ENCODE peak calls at places on chromosome 1, in six cellular contexts. G is IMR-90, S is MM.1S, Q is stomach, R is GM12865, O is astrocyte of the cerebellum. P is an unnamed sample.

GRCh38 chr1:23879809-23880208 is 11.7 kb upstream of the FUCA1 start:
- DNase-seq in G (no peak), S (no peak), Q (no peak), R (no peak), O (no peak), P (no peak)

GRCh38 chr1:24383381-24383940 is 30.1 kb downstream of the STPG1 start:
- DNase-seq in G (no peak), S (no peak), Q (no peak), R (no peak), O (no peak), P (no peak)

GRCh38 chr1:156143765-156144489 is 9.5 kb upstream of the SEMA4A start:
- DNase-seq in G (no peak), S (no peak), Q (no peak), R (no peak), O (no peak), P (no peak)

GRCh38 chr1:92804721-92805169 is 19.8 kb upstream of the EVI5 start:
- DNase-seq in G (peak; percentile 99), S (peak; percentile 36), Q (peak; percentile 85), R (peak; percentile 4), O (peak; percentile 63), P (peak; percentile 78)

GRCh38 chr1:98794196-98794886 is 132.8 kb downstream of the SNX7 start:
- DNase-seq in G (peak; percentile 72), S (peak; percentile 52), Q (no peak), R (peak; percentile 64), O (peak; percentile 57), P (peak; percentile 26)

GRCh38 chr1:228017356-228018124 is 10.7 kb downstream of the WNT3A start:
- DNase-seq in G (no peak), S (no peak), Q (no peak), R (no peak), O (no peak), P (no peak)

GRCh38 chr1:39262802-39263201 is 58.3 kb downstream of the MACF1 start:
- DNase-seq in G (no peak), S (no peak), Q (no peak), R (no peak), O (no peak), P (no peak)

GRCh38 chr1:47444578-47445465 is 7.0 kb downstream of the FOXD2 start:
- DNase-seq in G (peak; percentile 10), S (no peak), Q (no peak), R (no peak), O (no peak), P (no peak)

GRCh38 chr1:12407050-12407961 is 177.5 kb downstream of the VPS13D start:
- DNase-seq in G (peak; percentile 84), S (no peak), Q (no peak), R (peak; percentile 28), O (peak; percentile 39), P (no peak)

GRCh38 chr1:97797403-97798183 is 123.2 kb downstream of the DPYD start:
- DNase-seq in G (peak; percentile 33), S (no peak), Q (no peak), R (no peak), O (no peak), P (no peak)

GRCh38 chr1:60740154-60740553 is 342.2 kb upstream of the NFIA start:
- DNase-seq in G (no peak), S (no peak), Q (no peak), R (no peak), O (no peak), P (no peak)

GRCh38 chr1:204836856-204837255 is 33.8 kb upstream of the NFASC start:
- DNase-seq in G (no peak), S (no peak), Q (no peak), R (no peak), O (no peak), P (no peak)

GRCh38 chr1:204841316-204841715 is 29.3 kb upstream of the NFASC start:
- DNase-seq in G (no peak), S (no peak), Q (no peak), R (no peak), O (no peak), P (no peak)

GRCh38 chr1:204834329-204834728 is 36.3 kb upstream of the NFASC start:
- DNase-seq in G (no peak), S (no peak), Q (no peak), R (no peak), O (no peak), P (no peak)

GRCh38 chr1:204834752-204835151 is 35.9 kb upstream of the NFASC start:
- DNase-seq in G (no peak), S (no peak), Q (no peak), R (no peak), O (no peak), P (no peak)

GRCh38 chr1:204837440-204838084 is 33.1 kb upstream of the NFASC start:
- DNase-seq in G (peak; percentile 52), S (peak; percentile 66), Q (no peak), R (peak; percentile 19), O (peak; percentile 49), P (no peak)
- TF ChIP-seq CTCF in G (no peak), S (no peak), Q (no peak), R (no peak), O (peak; percentile 26), P (no peak)

GRCh38 chr1:36738245-36738644 is 255.5 kb upstream of the CSF3R start:
- DNase-seq in G (no peak), S (no peak), Q (no peak), R (no peak), O (no peak), P (no peak)

GRCh38 chr1:36735436-36735835 is 252.7 kb upstream of the CSF3R start:
- DNase-seq in G (no peak), S (no peak), Q (no peak), R (no peak), O (no peak), P (no peak)

GRCh38 chr1:36734356-36734755 is 251.6 kb upstream of the CSF3R start:
- DNase-seq in G (no peak), S (no peak), Q (no peak), R (no peak), O (no peak), P (no peak)

GRCh38 chr1:36737767-36738166 is 255.1 kb upstream of the CSF3R start:
- DNase-seq in G (no peak), S (no peak), Q (no peak), R (no peak), O (no peak), P (no peak)

GRCh38 chr1:36735939-36736730 is 253.4 kb upstream of the CSF3R start:
- DNase-seq in G (no peak), S (no peak), Q (no peak), R (no peak), O (no peak), P (no peak)
- H3K4me3 ChIP-seq in G (no peak overlapping the region), S (no peak overlapping the region), Q (no peak overlapping the region), R (no peak overlapping the region), O (no peak overlapping the region), P (no peak overlapping the region)

GRCh38 chr1:111346089-111346885 is 55.6 kb downstream of the CHIA start:
- DNase-seq in G (peak; percentile 69), S (peak; percentile 86), Q (peak; percentile 89), R (peak; percentile 92), O (peak; percentile 51), P (no peak)
- TF ChIP-seq CTCF in G (no peak), S (no peak), Q (peak; percentile 14), R (peak; percentile 28), O (peak; percentile 21), P (peak; percentile 5)

DNA sequence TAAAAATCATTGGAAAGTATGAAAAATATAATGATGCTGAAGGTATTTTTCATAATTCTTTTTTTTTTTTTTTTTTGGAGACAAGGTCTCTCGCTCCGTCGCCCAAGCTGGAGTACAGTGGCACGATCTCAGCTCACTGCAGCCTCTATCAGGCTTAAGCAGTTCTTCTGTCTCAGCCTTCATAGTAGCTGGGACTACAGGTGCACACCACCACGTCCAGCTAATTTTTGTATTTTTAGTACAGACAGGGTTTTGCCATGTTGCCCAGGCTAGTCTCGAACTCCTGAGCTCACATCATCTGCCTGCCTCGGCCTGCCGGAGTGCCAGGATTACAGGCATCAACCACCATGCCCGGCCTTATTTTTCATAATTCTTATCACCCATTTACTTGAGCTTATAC is 13.3 kb downstream of the SMAP2 start:
- DNase-seq in G (no peak), S (no peak), Q (no peak), R (no peak), O (no peak), P (no peak)
- H3K4me3 ChIP-seq in G (no peak overlapping the region), S (peak overlapping the region; percentile 50), Q (no peak overlapping the region), R (peak overlapping the region; percentile 48), O (no peak overlapping the region), P (no peak overlapping the region)

DNA sequence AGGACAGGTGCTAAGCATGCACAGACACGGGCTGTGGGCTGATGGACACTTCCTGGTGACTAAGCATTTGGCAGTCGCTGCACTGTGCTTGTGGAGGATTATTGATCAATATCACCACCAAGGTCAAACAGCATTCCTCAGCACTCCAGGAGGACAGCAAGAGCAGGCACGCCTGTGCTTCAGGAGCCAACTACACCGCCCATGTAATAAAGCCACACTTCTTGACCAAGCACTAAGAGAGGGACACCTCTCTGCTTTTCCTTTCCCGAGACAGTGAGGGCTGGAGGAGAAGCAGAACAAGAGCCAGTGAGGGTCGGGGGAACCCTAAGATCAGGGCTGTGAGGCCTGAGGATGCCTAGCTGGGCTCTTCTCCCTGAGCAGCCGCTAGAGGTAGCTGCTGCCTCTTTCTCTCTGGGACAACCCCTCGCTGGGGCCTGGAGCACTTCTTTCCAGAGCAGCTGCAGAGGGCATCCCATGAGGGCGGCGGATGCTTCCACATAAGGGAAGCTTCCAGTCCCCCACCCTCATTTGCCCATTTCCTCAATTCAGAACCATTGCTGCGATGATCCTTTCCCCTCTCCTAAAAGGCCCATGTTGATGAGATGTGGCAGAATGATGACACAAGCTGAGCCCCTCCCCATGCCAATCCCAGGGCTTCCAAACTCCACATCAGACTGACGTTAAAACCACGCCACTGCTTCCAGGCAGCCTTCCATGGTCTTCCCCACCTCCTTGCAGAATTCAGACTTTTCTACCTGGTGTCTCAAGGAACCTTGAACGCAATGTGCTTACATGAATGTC is 19.1 kb downstream of the RAB7B start:
- DNase-seq in G (peak; percentile 55), S (peak; percentile 76), Q (peak; percentile 68), R (peak; percentile 68), O (no peak), P (no peak)
- TF ChIP-seq CTCF in G (peak; percentile 88), S (peak; percentile 98), Q (peak; percentile 67), R (peak; percentile 95), O (peak; percentile 96), P (peak; percentile 90)

GRCh38 chr1:229509576-229509975 is 1.4 kb upstream of the NUP133 start:
- DNase-seq in G (peak; percentile 91), S (no peak), Q (no peak), R (no peak), O (no peak), P (no peak)

GRCh38 chr1:229508823-229509337 is 739 bp upstream of the NUP133 start:
- DNase-seq in G (no peak), S (no peak), Q (no peak), R (peak; percentile 6), O (no peak), P (no peak)

GRCh38 chr1:229507951-229508822 is at the start of gene NUP133:
- DNase-seq in G (peak; percentile 98), S (peak; percentile 100), Q (peak; percentile 100), R (peak; percentile 98), O (peak; percentile 98), P (peak; percentile 82)

GRCh38 chr1:229507502-229507901 is 639 bp downstream of the NUP133 start:
- DNase-seq in G (no peak), S (no peak), Q (no peak), R (no peak), O (no peak), P (no peak)

GRCh38 chr1:229506633-229507032 is 1.5 kb downstream of the NUP133 start:
- DNase-seq in G (no peak), S (no peak), Q (no peak), R (no peak), O (no peak), P (no peak)
- H3K4me3 ChIP-seq in G (no peak overlapping the region), S (peak overlapping the region; percentile 75), Q (peak overlapping the region; percentile 81), R (peak overlapping the region; percentile 80), O (no peak overlapping the region), P (peak overlapping the region; percentile 25)

P was measured in AG04449.